ENCODE peak calls at places on chromosomes 3 and 15, in five cellular contexts. Q is mesenteric fat pad, P is HT-29, V is WTC11, X is GM20000. B is an unnamed sample.

GRCh38 chr15:40843885-40844542 is at the start of gene SPINT1:
- DNase-seq in Q (no peak), P (peak), V (peak), X (peak), B (peak)

GRCh38 chr3:121749276-121750086 is at the start of gene GOLGB1:
- DNase-seq in Q (peak), P (peak), V (peak), X (peak), B (peak)

GRCh38 chr15:73722425-73722824 is 30.7 kb downstream of the INSYN1 start:
- DNase-seq in Q (no peak), P (no peak), V (no peak), X (no peak), B (no peak)

GRCh38 chr15:100472015-100472414 is 56.7 kb downstream of the CERS3 start:
- DNase-seq in Q (no peak), P (no peak), V (no peak), X (no peak), B (no peak)

GRCh38 chr15:30943654-30944335 is 40.1 kb downstream of the FAN1 start:
- DNase-seq in Q (no peak), P (no peak), V (no peak), X (no peak), B (no peak)

GRCh38 chr15:76197703-76198455 is 113.4 kb downstream of the ETFA start:
- DNase-seq in Q (peak), P (peak), V (no peak), X (no peak), B (peak)

GRCh38 chr3:17686613-17687012 is 55.8 kb downstream of the TBC1D5 start:
- DNase-seq in Q (no peak), P (peak), V (no peak), X (no peak), B (no peak)

GRCh38 chr3:136396916-136397315 is 146.8 kb downstream of the PCCB start:
- DNase-seq in Q (no peak), P (no peak), V (no peak), X (no peak), B (no peak)

GRCh38 chr3:126956866-126957650 is 25.9 kb upstream of the PLXNA1 start:
- DNase-seq in Q (no peak), P (no peak), V (peak), X (no peak), B (peak)

GRCh38 chr3:38578081-38578475 is 71.4 kb downstream of the SCN5A start:
- DNase-seq in Q (no peak), P (no peak), V (no peak), X (no peak), B (no peak)

GRCh38 chr15:34647569-34648334 is 64.3 kb upstream of the GOLGA8B start:
- DNase-seq in Q (no peak), P (peak), V (no peak), X (no peak), B (no peak)

B was measured in RWPE2.